ENCODE peak calls at places on chromosome 1, in eight cellular contexts. C is upper lobe of right lung, Q is vagina, A is fibroblast of lung, N is heart left ventricle, B is heart right ventricle, W is prostate gland, S is uterus. I is an unnamed sample.

GRCh38 chr1:235253219-235253640 is 74.7 kb downstream of the ARID4B start:
- DNase-seq in C (no peak), Q (no peak), A (peak; percentile 52), N (peak; percentile 61), B (peak; percentile 64), W (peak; percentile 33), S (peak; percentile 55), I (no peak)

GRCh38 chr1:101476541-101476940 is 239.7 kb downstream of the S1PR1 start:
- DNase-seq in C (no peak), Q (no peak), A (no peak), N (no peak), B (no peak), W (no peak), S (no peak), I (no peak)

GRCh38 chr1:27455166-27455811 is 34.7 kb downstream of the WASF2 start:
- DNase-seq in C (no peak), Q (no peak), A (no peak), N (no peak), B (no peak), W (no peak), S (no peak), I (no peak)

GRCh38 chr1:236795757-236796719 is 946 bp downstream of the MTR start:
- DNase-seq in C (no peak), Q (no peak), A (peak; percentile 61), N (no peak), B (peak; percentile 34), W (no peak), S (no peak), I (no peak)

GRCh38 chr1:49293016-49293415 is 516.3 kb upstream of the BEND5 start:
- DNase-seq in C (no peak), Q (no peak), A (no peak), N (no peak), B (no peak), W (no peak), S (no peak), I (no peak)

GRCh38 chr1:171645553-171646336 is 6.7 kb downstream of the MYOC start:
- DNase-seq in C (no peak), Q (no peak), A (peak; percentile 40), N (peak; percentile 85), B (peak; percentile 86), W (peak; percentile 82), S (peak; percentile 91), I (peak; percentile 82)

GRCh38 chr1:150155413-150156071 is 5.8 kb downstream of the PLEKHO1 start:
- DNase-seq in C (no peak), Q (no peak), A (no peak), N (no peak), B (no peak), W (no peak), S (no peak), I (no peak)

GRCh38 chr1:164726235-164726634 is 167.3 kb downstream of the PBX1 start:
- DNase-seq in C (no peak), Q (no peak), A (peak; percentile 90), N (no peak), B (no peak), W (no peak), S (no peak), I (no peak)

GRCh38 chr1:53484705-53485477 is 25.7 kb downstream of the DMRTB1 start:
- DNase-seq in C (no peak), Q (no peak), A (no peak), N (no peak), B (no peak), W (no peak), S (no peak), I (no peak)

GRCh38 chr1:53483170-53483569 is 24.0 kb downstream of the DMRTB1 start:
- DNase-seq in C (no peak), Q (no peak), A (no peak), N (no peak), B (no peak), W (no peak), S (no peak), I (no peak)

GRCh38 chr1:53483656-53484055 is 24.5 kb downstream of the DMRTB1 start:
- DNase-seq in C (no peak), Q (no peak), A (no peak), N (no peak), B (no peak), W (no peak), S (no peak), I (no peak)

GRCh38 chr1:53486395-53487026 is 27.3 kb downstream of the DMRTB1 start:
- DNase-seq in C (no peak), Q (no peak), A (no peak), N (no peak), B (no peak), W (no peak), S (no peak), I (no peak)

DNA sequence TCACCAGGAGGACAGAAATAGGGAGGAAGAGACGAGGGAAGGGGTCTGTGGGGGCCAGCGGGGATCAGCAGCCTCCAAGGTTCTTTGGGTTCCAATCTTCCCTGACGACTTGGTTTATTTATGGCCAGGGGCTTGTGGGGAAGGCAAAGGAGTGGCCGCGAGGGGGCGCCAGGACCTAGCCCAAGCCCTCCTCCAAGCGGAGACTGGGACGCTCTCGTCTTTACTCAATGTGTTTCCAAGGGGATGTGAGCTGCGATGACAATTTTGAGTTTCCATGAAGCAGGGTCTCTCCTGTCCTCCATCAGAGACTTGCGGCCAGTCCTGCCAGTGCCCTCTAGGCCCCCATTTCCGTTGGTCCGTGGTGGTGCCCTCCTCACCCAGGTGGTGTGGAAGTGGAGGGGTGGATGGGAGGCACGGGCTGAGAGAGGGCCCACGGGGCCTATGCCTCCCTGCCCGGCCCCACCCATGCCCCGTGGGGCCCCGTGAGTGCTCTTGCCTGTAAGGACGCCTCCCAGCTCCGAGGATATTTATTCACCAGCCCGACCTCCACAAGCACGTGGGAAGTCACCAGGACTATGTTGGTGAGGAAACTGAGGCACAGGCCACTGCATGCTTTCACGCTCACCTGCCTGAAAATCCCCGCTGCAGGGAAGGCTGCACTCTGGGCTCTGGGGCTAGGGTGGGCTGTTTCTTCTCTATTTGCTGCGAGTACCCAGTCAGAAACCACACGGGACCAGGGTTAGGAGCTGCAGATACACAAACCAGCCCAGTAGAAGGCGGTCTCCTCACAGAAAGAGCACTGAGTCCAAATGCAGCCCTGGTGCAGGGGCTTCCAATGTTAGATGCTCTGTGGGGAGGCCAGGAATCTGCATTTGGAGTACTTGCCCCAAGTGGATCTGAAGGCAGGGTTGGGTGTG is 26.5 kb downstream of the DMRTB1 start:
- DNase-seq in C (peak; percentile 88), Q (no peak), A (peak; percentile 64), N (peak; percentile 68), B (peak; percentile 70), W (peak; percentile 78), S (peak; percentile 80), I (peak; percentile 81)
- H3K4me3 ChIP-seq in C (no peak overlapping the region), Q (no peak overlapping the region), A (no peak overlapping the region), N (no peak overlapping the region), B (no peak overlapping the region), W (no peak overlapping the region), S (no peak overlapping the region), I (no peak overlapping the region)

GRCh38 chr1:205786599-205786998 is 11.3 kb upstream of the RAB29 start:
- DNase-seq in C (no peak), Q (no peak), A (no peak), N (no peak), B (no peak), W (no peak), S (no peak), I (no peak)

GRCh38 chr1:205783904-205784303 is 8.6 kb upstream of the RAB29 start:
- DNase-seq in C (no peak), Q (no peak), A (peak; percentile 85), N (no peak), B (no peak), W (peak; percentile 14), S (no peak), I (peak; percentile 83)

GRCh38 chr1:205787287-205787916 is 12.1 kb upstream of the RAB29 start:
- DNase-seq in C (no peak), Q (no peak), A (no peak), N (no peak), B (no peak), W (no peak), S (no peak), I (no peak)

GRCh38 chr1:205780335-205780734 is 5.1 kb upstream of the RAB29 start:
- DNase-seq in C (no peak), Q (no peak), A (no peak), N (no peak), B (no peak), W (no peak), S (no peak), I (no peak)

DNA sequence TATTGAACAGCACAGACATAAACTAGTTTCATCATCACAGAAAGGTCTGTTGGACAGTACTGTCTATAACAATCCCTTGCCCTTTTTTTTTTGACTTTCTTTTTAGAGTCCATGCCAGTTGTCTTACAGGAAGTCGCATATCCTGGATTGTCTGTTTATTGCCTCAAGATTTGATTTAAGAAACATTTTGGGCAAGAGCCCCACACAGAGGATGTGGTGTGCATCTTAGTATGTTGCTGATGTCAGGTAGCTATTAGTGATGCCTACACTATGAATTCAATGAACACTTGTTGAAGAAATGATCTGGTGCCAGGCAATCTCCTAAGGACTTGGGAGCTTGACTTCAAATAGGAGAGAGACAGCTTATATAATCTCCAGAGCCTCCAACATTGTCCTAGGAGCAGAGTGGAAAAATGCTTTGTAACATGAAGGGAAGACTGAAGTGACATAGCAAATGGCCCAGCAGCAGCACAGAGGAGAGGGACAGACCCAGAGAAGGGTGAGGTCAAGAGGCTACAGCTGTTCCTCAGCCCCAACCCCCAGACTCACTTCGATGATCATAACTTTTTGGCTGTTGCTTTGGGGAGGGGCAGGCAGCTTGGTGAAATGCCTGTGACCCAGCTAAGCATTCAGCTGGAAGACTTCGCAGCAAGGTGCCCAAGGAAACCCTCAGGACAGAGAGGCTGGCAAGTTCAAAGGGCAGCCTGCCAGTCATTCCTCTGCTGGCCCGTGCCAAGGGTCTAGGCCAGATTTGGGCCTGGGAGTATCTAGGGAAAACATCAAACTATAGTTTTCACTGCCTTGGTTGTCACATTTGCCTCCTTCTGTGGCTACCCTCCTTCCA is 7.6 kb upstream of the RAB29 start:
- DNase-seq in C (no peak), Q (no peak), A (no peak), N (no peak), B (no peak), W (no peak), S (no peak), I (no peak)
- H3K27ac ChIP-seq in C (no peak overlapping the region), Q (no peak overlapping the region), A (no peak overlapping the region), N (peak overlapping the region; percentile 73), B (peak overlapping the region; percentile 74), W (no peak overlapping the region), S (no peak overlapping the region), I (peak overlapping the region; percentile 53)

GRCh38 chr1:224615861-224616760 is at the start of gene CNIH3:
- DNase-seq in C (no peak), Q (no peak), A (peak; percentile 90), N (no peak), B (no peak), W (peak; percentile 23), S (no peak), I (no peak)

GRCh38 chr1:224620105-224620504 is 4.0 kb downstream of the CNIH3 start:
- DNase-seq in C (no peak), Q (no peak), A (no peak), N (no peak), B (no peak), W (no peak), S (no peak), I (no peak)

GRCh38 chr1:224619209-224619608 is 3.1 kb downstream of the CNIH3 start:
- DNase-seq in C (no peak), Q (no peak), A (no peak), N (no peak), B (no peak), W (no peak), S (no peak), I (no peak)

GRCh38 chr1:224616761-224617409 is 768 bp downstream of the CNIH3 start:
- DNase-seq in C (no peak), Q (no peak), A (no peak), N (no peak), B (no peak), W (no peak), S (no peak), I (no peak)

GRCh38 chr1:224617410-224618361 is 1.6 kb downstream of the CNIH3 start:
- DNase-seq in C (no peak), Q (no peak), A (peak; percentile 33), N (no peak), B (no peak), W (no peak), S (no peak), I (no peak)
- H3K27me3 ChIP-seq in C (peaks cover 39% of the 10 kb centered on the region), Q (no peaks in the 10 kb centered on the region), A (no peaks in the 10 kb centered on the region), N (peaks cover 27% of the 10 kb centered on the region), B (peaks cover 77% of the 10 kb centered on the region), W (peaks cover 24% of the 10 kb centered on the region), S (no peaks in the 10 kb centered on the region), I (peaks cover 54% of the 10 kb centered on the region)

DNA sequence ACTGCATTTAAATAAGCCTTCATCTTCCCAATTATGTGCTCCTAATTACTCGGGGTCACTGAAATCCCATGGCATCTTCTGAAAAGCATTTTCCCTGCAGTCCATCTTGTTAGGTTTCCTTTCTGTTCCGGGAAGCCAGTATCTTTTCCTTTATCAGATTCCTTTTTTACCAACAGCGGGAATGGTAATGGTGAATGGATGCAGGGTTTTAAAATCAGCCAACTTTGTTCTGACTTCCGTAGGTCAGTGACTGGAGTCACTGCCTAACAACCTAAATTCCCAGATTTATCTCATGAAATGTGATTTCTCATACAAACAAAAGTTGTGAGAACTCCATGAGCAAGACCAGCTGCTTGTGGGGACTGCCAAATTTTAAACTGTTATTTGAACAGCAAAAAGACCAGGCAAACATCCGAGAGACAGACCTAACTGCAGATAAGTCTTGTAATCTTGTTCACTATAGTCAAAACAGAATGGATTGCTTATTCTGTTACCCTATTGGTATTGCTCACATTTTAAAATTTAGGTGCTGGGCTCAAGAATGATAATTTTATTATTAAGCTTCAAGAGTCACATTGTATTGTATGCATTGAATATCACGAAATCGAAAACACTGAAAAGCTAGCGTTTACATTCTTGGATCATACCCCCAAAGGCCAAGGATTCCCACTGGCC is 1.2 kb upstream of the RWDD3 start:
- DNase-seq in C (no peak), Q (no peak), A (no peak), N (no peak), B (no peak), W (no peak), S (peak; percentile 20), I (no peak)
- H3K4me3 ChIP-seq in C (peak overlapping the region; percentile 96), Q (peak overlapping the region; percentile 64), A (peak overlapping the region; percentile 75), N (peak overlapping the region; percentile 86), B (peak overlapping the region; percentile 67), W (peak overlapping the region; percentile 73), S (peak overlapping the region; percentile 62), I (peak overlapping the region; percentile 94)